ENCODE peak calls at places on chromosome 13, in ten cellular contexts. One of them, this sample, is unnamed.

GRCh38 chr13:111531505-111531904 is 211.1 kb downstream of the TEX29 start:
- DNase-seq in neural crest cell: no peak
- DNase-seq in stimulated activated CD4-positive, alpha-beta T cell treated with anti-CD3 and anti-CD28 coated beads, Interleukin-2, amount 100 ng/mL, for 48 hours: no peak
- DNase-seq in posterior cingulate gyrus: no peak
- DNase-seq in nucleus accumbens: peak; percentile 10
- DNase-seq in activated T-helper 1 cell treated with Interleukin-2 at 50 U/mL for 16 hours: no peak
- DNase-seq in NCI-H146: no peak
- DNase-seq in HS-5: no peak
- DNase-seq in activated gamma-delta T cell treated with Interleukin-2 at 50 U/mL for 16 hours: no peak
- DNase-seq in progenitor cell of endocrine pancreas: no peak
- DNase-seq in this sample: no peak

GRCh38 chr13:26502826-26503225 is 54.7 kb upstream of the WASF3 start:
- DNase-seq in NCI-H146: peak; percentile 46
- DNase-seq in activated gamma-delta T cell treated with Interleukin-2 at 50 U/mL for 16 hours: peak; percentile 7
- DNase-seq in stimulated activated CD4-positive, alpha-beta T cell treated with anti-CD3 and anti-CD28 coated beads, Interleukin-2, amount 100 ng/mL, for 48 hours: peak; percentile 24
- DNase-seq in progenitor cell of endocrine pancreas: no peak
- DNase-seq in activated T-helper 1 cell treated with Interleukin-2 at 50 U/mL for 16 hours: no peak
- DNase-seq in posterior cingulate gyrus: no peak
- DNase-seq in HS-5: no peak
- DNase-seq in neural crest cell: no peak
- DNase-seq in nucleus accumbens: peak; percentile 15
- DNase-seq in this sample: no peak

GRCh38 chr13:74651121-74651520 is 516.9 kb upstream of the KLF12 start:
- DNase-seq in nucleus accumbens: no peak
- DNase-seq in stimulated activated CD4-positive, alpha-beta T cell treated with anti-CD3 and anti-CD28 coated beads, Interleukin-2, amount 100 ng/mL, for 48 hours: no peak
- DNase-seq in NCI-H146: no peak
- DNase-seq in neural crest cell: no peak
- DNase-seq in progenitor cell of endocrine pancreas: no peak
- DNase-seq in HS-5: no peak
- DNase-seq in posterior cingulate gyrus: no peak
- DNase-seq in activated gamma-delta T cell treated with Interleukin-2 at 50 U/mL for 16 hours: no peak
- DNase-seq in activated T-helper 1 cell treated with Interleukin-2 at 50 U/mL for 16 hours: no peak
- DNase-seq in this sample: no peak

GRCh38 chr13:73733691-73734090 is 400.5 kb downstream of the KLF12 start:
- DNase-seq in posterior cingulate gyrus: no peak
- DNase-seq in NCI-H146: no peak
- DNase-seq in nucleus accumbens: no peak
- DNase-seq in HS-5: no peak
- DNase-seq in neural crest cell: no peak
- DNase-seq in activated T-helper 1 cell treated with Interleukin-2 at 50 U/mL for 16 hours: no peak
- DNase-seq in stimulated activated CD4-positive, alpha-beta T cell treated with anti-CD3 and anti-CD28 coated beads, Interleukin-2, amount 100 ng/mL, for 48 hours: no peak
- DNase-seq in progenitor cell of endocrine pancreas: no peak
- DNase-seq in activated gamma-delta T cell treated with Interleukin-2 at 50 U/mL for 16 hours: no peak
- DNase-seq in this sample: no peak

GRCh38 chr13:40408602-40409001 is 257.8 kb downstream of the FOXO1 start:
- DNase-seq in activated T-helper 1 cell treated with Interleukin-2 at 50 U/mL for 16 hours: no peak
- DNase-seq in nucleus accumbens: no peak
- DNase-seq in activated gamma-delta T cell treated with Interleukin-2 at 50 U/mL for 16 hours: no peak
- DNase-seq in progenitor cell of endocrine pancreas: no peak
- DNase-seq in NCI-H146: no peak
- DNase-seq in neural crest cell: no peak
- DNase-seq in HS-5: peak; percentile 45
- DNase-seq in stimulated activated CD4-positive, alpha-beta T cell treated with anti-CD3 and anti-CD28 coated beads, Interleukin-2, amount 100 ng/mL, for 48 hours: no peak
- DNase-seq in posterior cingulate gyrus: no peak
- DNase-seq in this sample: no peak

GRCh38 chr13:106163426-106163825 is 372.0 kb downstream of the EFNB2 start:
- DNase-seq in progenitor cell of endocrine pancreas: no peak
- DNase-seq in NCI-H146: no peak
- DNase-seq in neural crest cell: no peak
- DNase-seq in posterior cingulate gyrus: no peak
- DNase-seq in nucleus accumbens: no peak
- DNase-seq in stimulated activated CD4-positive, alpha-beta T cell treated with anti-CD3 and anti-CD28 coated beads, Interleukin-2, amount 100 ng/mL, for 48 hours: no peak
- DNase-seq in activated gamma-delta T cell treated with Interleukin-2 at 50 U/mL for 16 hours: no peak
- DNase-seq in HS-5: no peak
- DNase-seq in activated T-helper 1 cell treated with Interleukin-2 at 50 U/mL for 16 hours: no peak
- DNase-seq in this sample: no peak

GRCh38 chr13:24032252-24032651 is 128.3 kb upstream of the SPATA13 start:
- DNase-seq in posterior cingulate gyrus: no peak
- DNase-seq in activated gamma-delta T cell treated with Interleukin-2 at 50 U/mL for 16 hours: no peak
- DNase-seq in stimulated activated CD4-positive, alpha-beta T cell treated with anti-CD3 and anti-CD28 coated beads, Interleukin-2, amount 100 ng/mL, for 48 hours: no peak
- DNase-seq in nucleus accumbens: no peak
- DNase-seq in progenitor cell of endocrine pancreas: no peak
- DNase-seq in HS-5: no peak
- DNase-seq in neural crest cell: no peak
- DNase-seq in activated T-helper 1 cell treated with Interleukin-2 at 50 U/mL for 16 hours: no peak
- DNase-seq in NCI-H146: no peak
- DNase-seq in this sample: no peak

GRCh38 chr13:26038931-26039475 is 12.8 kb downstream of the SHISA2 start:
- DNase-seq in HS-5: no peak
- DNase-seq in activated T-helper 1 cell treated with Interleukin-2 at 50 U/mL for 16 hours: no peak
- DNase-seq in neural crest cell: no peak
- DNase-seq in NCI-H146: no peak
- DNase-seq in activated gamma-delta T cell treated with Interleukin-2 at 50 U/mL for 16 hours: no peak
- DNase-seq in progenitor cell of endocrine pancreas: no peak
- DNase-seq in nucleus accumbens: no peak
- DNase-seq in stimulated activated CD4-positive, alpha-beta T cell treated with anti-CD3 and anti-CD28 coated beads, Interleukin-2, amount 100 ng/mL, for 48 hours: no peak
- DNase-seq in posterior cingulate gyrus: no peak
- DNase-seq in this sample: no peak

GRCh38 chr13:30565658-30566057 is 52.1 kb upstream of the USPL1 start:
- DNase-seq in posterior cingulate gyrus: no peak
- DNase-seq in NCI-H146: no peak
- DNase-seq in nucleus accumbens: no peak
- DNase-seq in stimulated activated CD4-positive, alpha-beta T cell treated with anti-CD3 and anti-CD28 coated beads, Interleukin-2, amount 100 ng/mL, for 48 hours: no peak
- DNase-seq in progenitor cell of endocrine pancreas: no peak
- DNase-seq in activated gamma-delta T cell treated with Interleukin-2 at 50 U/mL for 16 hours: no peak
- DNase-seq in HS-5: no peak
- DNase-seq in activated T-helper 1 cell treated with Interleukin-2 at 50 U/mL for 16 hours: no peak
- DNase-seq in neural crest cell: no peak
- DNase-seq in this sample: no peak

GRCh38 chr13:19957320-19958118 is 1.0 kb upstream of the ZMYM2 start:
- DNase-seq in neural crest cell: peak; percentile 66
- DNase-seq in posterior cingulate gyrus: peak; percentile 47
- DNase-seq in activated gamma-delta T cell treated with Interleukin-2 at 50 U/mL for 16 hours: peak; percentile 77
- DNase-seq in progenitor cell of endocrine pancreas: peak; percentile 63
- DNase-seq in HS-5: no peak
- DNase-seq in nucleus accumbens: peak; percentile 56
- DNase-seq in NCI-H146: peak; percentile 84
- DNase-seq in stimulated activated CD4-positive, alpha-beta T cell treated with anti-CD3 and anti-CD28 coated beads, Interleukin-2, amount 100 ng/mL, for 48 hours: peak; percentile 68
- DNase-seq in activated T-helper 1 cell treated with Interleukin-2 at 50 U/mL for 16 hours: peak; percentile 57
- DNase-seq in this sample: no peak

GRCh38 chr13:106919638-106920037 is 351.7 kb upstream of the ARGLU1 start:
- DNase-seq in NCI-H146: peak; percentile 18
- DNase-seq in activated gamma-delta T cell treated with Interleukin-2 at 50 U/mL for 16 hours: no peak
- DNase-seq in neural crest cell: peak; percentile 34
- DNase-seq in nucleus accumbens: no peak
- DNase-seq in posterior cingulate gyrus: no peak
- DNase-seq in progenitor cell of endocrine pancreas: no peak
- DNase-seq in HS-5: no peak
- DNase-seq in activated T-helper 1 cell treated with Interleukin-2 at 50 U/mL for 16 hours: no peak
- DNase-seq in stimulated activated CD4-positive, alpha-beta T cell treated with anti-CD3 and anti-CD28 coated beads, Interleukin-2, amount 100 ng/mL, for 48 hours: no peak
- DNase-seq in this sample: no peak

This sample was measured in HAP-1.